ENCODE peak calls at places on chromosome 10, in four cellular contexts. M, W, A and K are unnamed samples.

GRCh38 chr10:106175760-106176377 is 988.6 kb downstream of the SORCS1 start:
- DNase-seq in M (no peak), W (no peak), A (no peak), K (no peak)

GRCh38 chr10:126519992-126520391 is 131.7 kb upstream of the ADAM12 start:
- DNase-seq in M (no peak), W (no peak), A (no peak), K (no peak)

GRCh38 chr10:3255086-3255485 is 82.5 kb upstream of the PITRM1 start:
- DNase-seq in M (no peak), W (peak), A (no peak), K (no peak)

GRCh38 chr10:21715531-21716195 is 181.6 kb downstream of the MLLT10 start:
- DNase-seq in M (no peak), W (no peak), A (no peak), K (no peak)

GRCh38 chr10:22666287-22667092 is 47.9 kb downstream of the PIP4K2A start:
- DNase-seq in M (peak), W (no peak), A (no peak), K (no peak)

GRCh38 chr10:15433850-15434537 is 62.9 kb upstream of the FAM171A1 start:
- DNase-seq in M (peak), W (no peak), A (no peak), K (peak)

GRCh38 chr10:33657154-33657900 is 322.9 kb upstream of the NRP1 start:
- DNase-seq in M (peak), W (no peak), A (no peak), K (no peak)

GRCh38 chr10:63707254-63707910 is 186.2 kb downstream of the REEP3 start:
- DNase-seq in M (peak), W (no peak), A (peak), K (peak)

GRCh38 chr10:86655173-86655540 is 810 bp downstream of the OPN4 start:
- DNase-seq in M (no peak), W (peak), A (no peak), K (no peak)

GRCh38 chr10:11282156-11282555 is 264.5 kb downstream of the CELF2 start:
- DNase-seq in M (no peak), W (no peak), A (no peak), K (no peak)

GRCh38 chr10:11286261-11286989 is 268.8 kb downstream of the CELF2 start:
- DNase-seq in M (no peak), W (no peak), A (peak), K (peak)

GRCh38 chr10:11284291-11285085 is 266.8 kb downstream of the CELF2 start:
- DNase-seq in M (no peak), W (no peak), A (no peak), K (no peak)

GRCh38 chr10:11282661-11283060 is 265.0 kb downstream of the CELF2 start:
- DNase-seq in M (no peak), W (no peak), A (no peak), K (no peak)

GRCh38 chr10:11285171-11285570 is 267.5 kb downstream of the CELF2 start:
- DNase-seq in M (no peak), W (no peak), A (no peak), K (no peak)
- TF ChIP-seq POLR2AphosphoS5 in M (no peak), W (no peak), A (peak), K (no peak)

GRCh38 chr10:97632949-97633884 is at the start of gene MORN4:
- DNase-seq in M (peak), W (peak), A (peak), K (peak)
- TF ChIP-seq POLR2A in M (peak), W (no peak), A (peak), K (peak)

DNA sequence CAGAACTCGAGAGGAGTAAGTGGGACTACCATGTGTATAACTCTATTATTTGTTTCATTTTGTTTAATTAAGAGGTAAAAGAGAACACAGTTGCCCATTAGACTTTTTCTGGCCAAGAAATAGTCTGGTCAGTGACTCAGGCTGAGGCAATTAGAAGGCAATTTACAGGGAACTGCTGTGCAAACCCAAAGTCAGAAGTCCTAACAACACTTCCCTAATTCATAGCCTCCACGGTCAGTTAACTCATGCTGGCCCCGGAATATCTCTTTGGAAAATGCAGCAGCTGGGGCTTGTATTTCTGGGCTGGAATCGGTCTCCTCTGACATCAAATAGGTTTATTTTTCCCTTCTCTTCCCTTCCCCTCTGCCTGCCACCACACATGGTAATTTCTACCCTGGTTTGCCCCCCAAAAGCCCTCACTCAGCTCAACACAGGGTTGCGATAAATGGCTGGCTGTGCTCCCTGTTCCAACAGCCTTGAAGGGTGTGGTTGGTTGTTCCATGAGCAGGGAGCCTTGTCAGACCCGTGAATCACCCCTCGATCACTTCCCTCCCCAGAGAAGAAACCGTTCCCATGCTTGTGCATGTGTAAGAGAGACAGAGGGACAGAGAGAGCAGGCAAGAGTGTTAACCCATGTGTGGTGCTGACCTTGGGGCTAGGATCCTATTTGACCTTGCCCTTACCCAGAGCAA is 5.3 kb downstream of the SH3PXD2A start:
- DNase-seq in M (no peak), W (no peak), A (no peak), K (no peak)
- TF ChIP-seq POLR2AphosphoS5 in M (no peak), W (no peak), A (no peak), K (no peak)

GRCh38 chr10:27741173-27742091 is 4.2 kb downstream of the MKX start:
- DNase-seq in M (no peak), W (no peak), A (no peak), K (no peak)

GRCh38 chr10:27744478-27745379 is 890 bp downstream of the MKX start:
- DNase-seq in M (no peak), W (peak), A (no peak), K (no peak)

GRCh38 chr10:27743736-27744477 is 1.7 kb downstream of the MKX start:
- DNase-seq in M (no peak), W (no peak), A (no peak), K (no peak)

GRCh38 chr10:27742926-27743735 is 2.5 kb downstream of the MKX start:
- DNase-seq in M (no peak), W (peak), A (no peak), K (no peak)

DNA sequence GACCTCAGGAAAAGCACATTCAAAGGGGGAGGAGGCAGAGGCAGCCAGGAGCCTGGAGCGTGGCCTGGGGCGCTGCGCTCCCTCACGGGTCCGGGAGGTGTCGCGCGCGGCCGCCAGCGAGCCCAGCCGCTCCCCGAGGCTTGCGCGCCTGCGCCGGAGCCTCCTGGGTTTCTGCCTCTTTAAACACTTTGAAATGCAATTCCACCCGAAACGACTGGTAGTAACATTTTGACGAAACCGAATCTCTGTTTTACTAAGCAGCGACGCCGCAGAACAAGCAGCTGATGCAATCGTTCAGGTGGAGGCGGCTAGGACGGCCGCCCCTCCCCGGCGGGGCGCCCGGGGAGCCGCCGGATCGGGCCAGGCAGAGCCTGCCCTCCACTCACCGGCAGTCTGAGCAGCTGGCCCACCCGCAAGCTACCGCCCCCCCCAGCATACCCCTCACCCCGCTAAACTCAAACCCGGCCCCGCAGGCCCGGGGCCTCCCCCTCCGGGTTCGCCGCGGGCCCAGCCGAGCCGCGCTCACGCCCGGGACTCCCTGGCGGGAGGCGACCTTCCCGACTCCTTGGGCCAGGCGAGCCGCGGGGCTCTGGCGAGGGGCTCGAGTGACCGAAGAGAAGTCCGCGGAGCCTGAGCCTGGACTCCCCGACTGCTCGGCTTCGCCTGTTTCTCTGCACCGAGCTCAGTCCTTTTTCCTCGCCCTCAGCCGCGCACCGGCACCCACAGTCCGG is 3.3 kb downstream of the MKX start:
- DNase-seq in M (peak), W (peak), A (peak), K (peak)
- TF ChIP-seq POLR2A in M (no peak), W (no peak), A (no peak), K (no peak)

DNA sequence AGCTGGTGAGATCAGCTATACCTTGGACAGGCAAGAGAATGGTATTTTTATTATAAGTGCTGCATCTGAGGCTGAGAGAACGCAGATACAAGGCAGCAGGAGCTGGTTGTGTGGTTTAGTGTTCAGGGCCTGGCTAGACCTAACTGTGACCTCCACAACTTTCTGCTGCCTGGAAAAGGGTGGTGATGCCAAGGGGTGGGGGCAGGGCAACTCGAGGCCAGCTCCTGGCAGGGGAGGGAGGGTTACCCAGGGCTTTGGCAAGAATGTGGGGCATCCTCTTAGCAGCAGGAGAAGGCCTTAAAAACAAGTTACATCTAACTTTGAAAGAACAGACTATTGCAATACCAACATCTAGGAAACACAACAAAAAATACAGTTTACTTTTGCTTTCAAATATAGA is 13.0 kb downstream of the MXI1 start:
- DNase-seq in M (no peak), W (no peak), A (no peak), K (no peak)
- TF ChIP-seq POLR2AphosphoS5 in M (no peak), W (no peak), A (no peak), K (no peak)

GRCh38 chr10:112383325-112383724 is 9.4 kb downstream of the ACSL5 start:
- DNase-seq in M (peak), W (no peak), A (no peak), K (no peak)
- TF ChIP-seq POLR2A in M (no peak), W (no peak), A (no peak), K (no peak)

DNA sequence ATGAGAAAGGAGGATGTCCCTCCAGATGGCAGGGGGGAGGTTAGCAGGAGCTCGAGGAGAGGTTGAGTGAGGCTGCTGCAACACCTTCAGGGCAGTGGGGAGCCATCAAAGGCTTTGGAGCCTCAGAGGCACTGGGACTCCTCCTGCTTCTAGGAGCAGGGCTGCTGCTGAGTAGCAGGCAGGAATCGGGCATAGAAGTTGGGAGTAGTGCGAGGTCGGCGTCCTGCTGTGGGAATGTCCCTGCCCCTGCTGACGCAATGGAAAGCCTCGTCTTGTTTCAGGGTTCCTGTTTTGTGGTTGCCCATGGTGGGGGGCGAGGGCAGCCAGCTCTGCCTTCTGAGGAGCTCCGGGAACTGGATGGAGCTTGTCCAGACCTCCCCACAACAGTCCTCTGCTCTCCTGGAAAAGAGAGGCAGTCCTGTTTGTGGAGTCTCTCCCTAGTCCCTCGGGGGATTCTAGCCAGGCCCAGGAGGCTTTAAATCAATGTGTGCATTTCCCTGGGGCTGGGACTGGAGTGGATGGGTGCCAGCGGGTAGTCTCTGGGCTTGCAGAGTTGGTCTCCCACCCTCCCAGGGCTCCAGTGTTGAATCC is 98.8 kb upstream of the PPIF start:
- DNase-seq in M (no peak), W (no peak), A (no peak), K (no peak)
- TF ChIP-seq POLR2AphosphoS5 in M (no peak), W (no peak), A (peak), K (no peak)

GRCh38 chr10:24723788-24724380 is at the start of gene ARHGAP21:
- DNase-seq in M (no peak), W (peak), A (no peak), K (peak)

GRCh38 chr10:24722131-24722675 is 1.5 kb downstream of the ARHGAP21 start:
- DNase-seq in M (no peak), W (no peak), A (no peak), K (no peak)

GRCh38 chr10:24721254-24722106 is 2.2 kb downstream of the ARHGAP21 start:
- DNase-seq in M (no peak), W (peak), A (no peak), K (peak)

GRCh38 chr10:24723386-24723787 is 300 bp downstream of the ARHGAP21 start:
- DNase-seq in M (no peak), W (no peak), A (no peak), K (peak)

GRCh38 chr10:24722676-24723385 is 856 bp downstream of the ARHGAP21 start:
- DNase-seq in M (peak), W (peak), A (no peak), K (peak)
- TF ChIP-seq POLR2A in M (no peak), W (no peak), A (peak), K (no peak)